ENCODE peak calls at places on chromosome 1, in five cellular contexts. B is GM23338; U is pancreas; N is aorta; A is CD8-positive, alpha-beta T cell. F is an unnamed sample. For H3K4me1, the result is how much of the 10 kb centered on the place peaks cover.

GRCh38 chr1:109621402-109622101 is 1.9 kb downstream of the AMPD2 start:
- DNase-seq in B (no peak), U (peak), N (no peak), A (no peak), F (peak)

GRCh38 chr1:117060441-117061317 is 553 bp downstream of the TTF2 start:
- DNase-seq in B (peak), U (peak), N (no peak), A (no peak), F (peak)

GRCh38 chr1:34262921-34263320 is 86.2 kb downstream of the C1orf94 start:
- DNase-seq in B (no peak), U (no peak), N (no peak), A (no peak), F (no peak)

GRCh38 chr1:2046953-2047748 is 3.1 kb upstream of the PRKCZ start:
- DNase-seq in B (peak), U (peak), N (no peak), A (no peak), F (no peak)

GRCh38 chr1:23403355-23403734 is 21.2 kb downstream of the TCEA3 start:
- DNase-seq in B (no peak), U (no peak), N (no peak), A (no peak), F (no peak)

GRCh38 chr1:47849611-47850261 is 147.4 kb downstream of the TRABD2B start:
- DNase-seq in B (no peak), U (no peak), N (no peak), A (no peak), F (no peak)

GRCh38 chr1:224696891-224697765 is 81.0 kb downstream of the CNIH3 start:
- DNase-seq in B (no peak), U (no peak), N (no peak), A (no peak), F (no peak)

GRCh38 chr1:207938016-207938415 is 27.1 kb upstream of the CD34 start:
- DNase-seq in B (no peak), U (no peak), N (peak), A (no peak), F (no peak)

GRCh38 chr1:54302951-54303843 is 103.0 kb downstream of the SSBP3 start:
- DNase-seq in B (no peak), U (no peak), N (no peak), A (no peak), F (no peak)

GRCh38 chr1:206708058-206708457 is 23.4 kb downstream of the MAPKAPK2 start:
- DNase-seq in B (peak), U (no peak), N (no peak), A (no peak), F (no peak)

GRCh38 chr1:111227434-111227833 is at the start of gene CHI3L2:
- DNase-seq in B (no peak), U (no peak), N (no peak), A (no peak), F (no peak)

GRCh38 chr1:94096797-94097549 is 24.0 kb downstream of the ABCA4 start:
- DNase-seq in B (no peak), U (no peak), N (no peak), A (no peak), F (no peak)

GRCh38 chr1:54885863-54886723 is 902 bp downstream of the DHCR24 start:
- DNase-seq in B (peak), U (peak), N (no peak), A (no peak), F (peak)

GRCh38 chr1:16367258-16367967 is 371 bp downstream of the SZRD1 start:
- DNase-seq in B (peak), U (no peak), N (peak), A (peak), F (peak)

GRCh38 chr1:26696191-26696644 is 403 bp downstream of the ARID1A start:
- DNase-seq in B (no peak), U (peak), N (peak), A (peak), F (no peak)

GRCh38 chr1:53504901-53505300 is 45.7 kb downstream of the DMRTB1 start:
- DNase-seq in B (no peak), U (no peak), N (no peak), A (no peak), F (no peak)

GRCh38 chr1:48216276-48216675 is 6.2 kb upstream of the SLC5A9 start:
- DNase-seq in B (no peak), U (no peak), N (no peak), A (no peak), F (no peak)

GRCh38 chr1:29708381-29708780 is 472.1 kb downstream of the PTPRU start:
- DNase-seq in B (no peak), U (no peak), N (no peak), A (no peak), F (no peak)

GRCh38 chr1:12447849-12448312 is 170.1 kb downstream of the DHRS3 start:
- DNase-seq in B (no peak), U (no peak), N (no peak), A (no peak), F (peak)

GRCh38 chr1:232477728-232478127 is 152.2 kb downstream of the SIPA1L2 start:
- DNase-seq in B (no peak), U (no peak), N (no peak), A (no peak), F (peak)

GRCh38 chr1:110515896-110516295 is 3.1 kb downstream of the KCNA10 start:
- DNase-seq in B (no peak), U (no peak), N (no peak), A (no peak), F (no peak)

GRCh38 chr1:150874455-150875196 is 1.8 kb downstream of the ARNT start:
- DNase-seq in B (no peak), U (no peak), N (no peak), A (no peak), F (peak)
- H3K27ac ChIP-seq in B (no peak), U (no peak), N (no peak), A (no peak), F (peak)

DNA sequence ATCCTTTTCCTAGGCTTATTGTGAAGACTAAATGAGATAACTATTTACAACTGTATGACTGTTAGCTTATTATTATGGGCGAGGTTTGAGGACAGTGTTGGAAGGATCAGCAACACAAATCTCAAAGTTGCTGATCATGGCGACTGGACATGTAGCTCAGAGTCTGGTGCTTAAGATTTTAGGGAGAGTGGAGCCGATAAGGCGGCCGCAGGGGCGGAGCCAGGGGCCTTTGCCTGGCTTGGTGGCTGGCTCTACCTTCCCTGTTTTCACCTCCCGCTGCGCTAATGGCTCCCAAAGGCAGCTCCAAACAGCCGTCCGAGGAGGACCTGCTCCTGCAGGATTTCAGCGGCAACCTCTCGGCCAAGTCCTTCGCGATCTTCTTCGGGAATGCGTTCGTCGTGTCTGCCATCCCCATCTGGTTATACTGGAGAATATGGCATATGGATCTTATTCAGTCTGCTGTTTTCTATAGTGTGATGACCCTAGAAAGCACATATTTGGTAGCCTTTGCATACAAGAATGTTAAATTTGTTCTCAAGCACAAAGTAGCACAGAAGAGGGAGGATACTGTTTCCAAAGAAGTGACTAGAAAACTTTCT is 45.5 kb downstream of the GIPC2 start:
- DNase-seq in B (peak), U (no peak), N (no peak), A (no peak), F (no peak)
- H3K4me1 ChIP-seq in B (under half), U (under half), N (under half), A (under half), F (under half)

GRCh38 chr1:211132681-211133392 is 1.1 kb downstream of the KCNH1 start:
- DNase-seq in B (peak), U (no peak), N (no peak), A (no peak), F (no peak)
- H3K4me3 ChIP-seq in B (peak), U (no peak), N (no peak), A (peak), F (peak)

GRCh38 chr1:79738101-79738500 is 731.6 kb upstream of the ADGRL4 start:
- DNase-seq in B (no peak), U (no peak), N (no peak), A (no peak), F (no peak)
- H3K27ac ChIP-seq in B (no peak), U (no peak), N (no peak), A (no peak), F (no peak)

GRCh38 chr1:28172690-28173150 is 3.8 kb downstream of the PTAFR start:
- DNase-seq in B (no peak), U (no peak), N (no peak), A (peak), F (no peak)
- H3K4me1 ChIP-seq in B (under half), U (under half), N (under half), A (under half), F (under half)

GRCh38 chr1:100769906-100770646 is 50.5 kb downstream of the VCAM1 start:
- DNase-seq in B (no peak), U (no peak), N (no peak), A (no peak), F (no peak)
- H3K4me3 ChIP-seq in B (no peak), U (no peak), N (no peak), A (no peak), F (no peak)

F was measured in adrenal gland.